ENCODE peak calls at places on chromosome 11, in ten cellular contexts. Q is HCT116, K is gastrocnemius medialis, N is kidney, P is AG04450, L is IMR-90, D is fibroblast of lung, X is right atrium auricular region, J is upper lobe of right lung, B is OCI-LY7. U is an unnamed sample. For H3K9me3, the result is how much of the 10 kb centered on the place peaks cover.

GRCh38 chr11:2718817-2719438 is 19.1 kb upstream of the KCNQ1OT1 start:
- DNase-seq in P (no peak), Q (no peak), N (peak), K (no peak), X (no peak), J (no peak), B (no peak), D (no peak), L (no peak), U (no peak)

GRCh38 chr11:107608809-107609208 is 17.9 kb downstream of the ELMOD1 start:
- DNase-seq in D (no peak), L (no peak), P (no peak), B (no peak), N (no peak), J (no peak), X (no peak), Q (no peak), K (no peak), U (no peak)

GRCh38 chr11:66768088-66768521 is 39.1 kb upstream of the SPTBN2 start:
- DNase-seq in K (no peak), D (peak), L (peak), N (no peak), J (no peak), X (no peak), P (no peak), B (no peak), Q (no peak), U (no peak)

GRCh38 chr11:80034801-80035200 is 594.0 kb upstream of the TENM4 start:
- DNase-seq in L (no peak), J (no peak), K (no peak), X (no peak), B (no peak), Q (no peak), D (no peak), P (no peak), N (no peak), U (no peak)

GRCh38 chr11:15412054-15412453 is 297.3 kb downstream of the INSC start:
- DNase-seq in K (no peak), J (no peak), P (no peak), D (no peak), Q (no peak), B (peak), N (no peak), X (no peak), L (no peak), U (no peak)

GRCh38 chr11:64854157-64854533 is 9.7 kb upstream of the CDC42BPG start:
- DNase-seq in N (no peak), P (no peak), L (no peak), D (no peak), X (no peak), B (no peak), Q (no peak), K (no peak), J (no peak), U (no peak)

GRCh38 chr11:83319346-83319745 is 33.2 kb upstream of the CCDC90B start:
- DNase-seq in D (no peak), Q (no peak), X (no peak), K (no peak), P (no peak), N (no peak), J (no peak), B (no peak), L (no peak), U (no peak)

GRCh38 chr11:10303558-10304363 is 1.1 kb upstream of the ADM start:
- DNase-seq in N (peak), P (no peak), D (peak), L (peak), X (no peak), Q (no peak), J (no peak), K (peak), B (no peak), U (no peak)

GRCh38 chr11:45654741-45655283 is 10.6 kb downstream of the CHST1 start:
- DNase-seq in J (no peak), D (no peak), P (no peak), Q (no peak), K (no peak), B (no peak), N (no peak), X (no peak), L (no peak), U (no peak)

GRCh38 chr11:83156996-83157754 is at the start of gene PCF11:
- DNase-seq in P (no peak), Q (no peak), J (peak), K (no peak), L (no peak), N (no peak), X (no peak), D (no peak), B (no peak), U (no peak)

GRCh38 chr11:67117667-67118058 is 1.4 kb upstream of the KDM2A start:
- DNase-seq in K (no peak), J (peak), Q (no peak), P (no peak), B (no peak), D (no peak), X (no peak), L (no peak), N (peak), U (peak)

GRCh38 chr11:124762077-124762623 is at the start of gene ESAM:
- DNase-seq in J (peak), L (no peak), K (no peak), N (peak), D (no peak), B (peak), P (no peak), Q (no peak), X (no peak), U (no peak)

GRCh38 chr11:134660416-134660815 is 248.4 kb upstream of the B3GAT1 start:
- DNase-seq in B (no peak), N (no peak), X (peak), K (no peak), Q (no peak), L (no peak), P (no peak), D (no peak), J (no peak), U (no peak)

GRCh38 chr11:104897891-104898684 is at the start of gene CASP12:
- DNase-seq in L (peak), X (no peak), P (no peak), D (peak), J (no peak), N (no peak), Q (no peak), B (no peak), K (no peak), U (no peak)

GRCh38 chr11:119726585-119727522 is 2.1 kb downstream of the NECTIN1 start:
- DNase-seq in J (no peak), Q (no peak), N (no peak), B (no peak), L (no peak), X (no peak), K (no peak), P (no peak), D (no peak), U (peak)

DNA sequence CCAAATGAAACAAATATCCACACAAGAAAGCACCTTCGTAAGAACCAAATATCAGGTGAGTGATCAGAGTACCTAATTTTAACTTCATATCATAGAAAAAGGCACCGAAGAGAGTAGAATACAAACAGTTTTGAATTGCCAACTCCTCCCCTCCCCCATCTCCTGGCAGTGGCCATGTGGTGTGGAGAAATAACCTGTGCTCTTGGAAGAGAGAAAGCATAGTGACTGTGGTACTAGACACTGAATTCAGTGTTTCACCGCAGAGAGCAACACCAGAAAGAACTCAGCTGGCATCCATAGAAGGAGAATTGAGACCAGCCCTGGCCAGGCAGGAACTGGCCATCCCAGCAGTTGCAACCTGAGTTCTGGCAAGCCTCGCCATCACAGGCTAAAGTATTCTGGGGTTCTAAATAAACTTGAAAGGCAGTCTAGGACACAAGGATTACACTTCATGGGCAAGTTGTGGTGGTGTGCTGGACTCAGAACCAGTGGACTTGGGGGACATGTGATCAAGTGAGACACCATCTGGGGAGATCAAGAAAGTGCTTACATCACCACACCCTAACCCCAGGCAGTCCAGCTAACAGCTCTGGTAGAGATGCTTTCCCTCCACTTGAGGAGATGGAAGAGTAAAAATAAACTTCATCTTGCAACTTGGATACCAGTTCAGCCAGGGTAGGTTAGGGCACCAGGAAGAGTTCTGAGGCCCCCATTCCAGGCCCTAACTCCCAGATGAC is 1003.2 kb downstream of the NTM start:
- DNase-seq in Q (no peak), X (no peak), N (no peak), J (no peak), P (no peak), D (no peak), L (no peak), B (no peak), K (no peak), U (no peak)
- H3K9me3 ChIP-seq in Q (under half), X (under half), N (under half), J (under half), P (under half), D (under half), L (under half), B (under half), K (under half), U (under half)

GRCh38 chr11:26551186-26551801 is 20.8 kb downstream of the MUC15 start:
- DNase-seq in P (no peak), N (no peak), B (no peak), K (no peak), D (peak), X (no peak), Q (no peak), J (no peak), L (peak), U (no peak)
- TF ChIP-seq CTCF in P (peak), N (no peak), B (peak), K (no peak), D (peak), X (peak), Q (peak), J (peak), L (peak), U (no peak)

GRCh38 chr11:17368551-17368950 is 17.0 kb downstream of the NCR3LG1 start:
- DNase-seq in N (no peak), L (no peak), P (no peak), X (no peak), Q (no peak), J (no peak), B (no peak), D (no peak), K (no peak), U (no peak)

GRCh38 chr11:17369094-17369493 is 17.5 kb downstream of the NCR3LG1 start:
- DNase-seq in K (no peak), L (no peak), J (no peak), P (no peak), Q (no peak), B (no peak), N (no peak), X (no peak), D (no peak), U (no peak)

GRCh38 chr11:17375547-17375946 is 12.9 kb downstream of the KCNJ11 start:
- DNase-seq in D (no peak), B (no peak), K (no peak), Q (no peak), X (no peak), J (no peak), L (no peak), P (no peak), N (no peak), U (no peak)

GRCh38 chr11:17369685-17370243 is 18.2 kb downstream of the NCR3LG1 start:
- DNase-seq in Q (no peak), X (no peak), L (no peak), P (no peak), J (no peak), K (no peak), D (no peak), B (no peak), N (no peak), U (no peak)

DNA sequence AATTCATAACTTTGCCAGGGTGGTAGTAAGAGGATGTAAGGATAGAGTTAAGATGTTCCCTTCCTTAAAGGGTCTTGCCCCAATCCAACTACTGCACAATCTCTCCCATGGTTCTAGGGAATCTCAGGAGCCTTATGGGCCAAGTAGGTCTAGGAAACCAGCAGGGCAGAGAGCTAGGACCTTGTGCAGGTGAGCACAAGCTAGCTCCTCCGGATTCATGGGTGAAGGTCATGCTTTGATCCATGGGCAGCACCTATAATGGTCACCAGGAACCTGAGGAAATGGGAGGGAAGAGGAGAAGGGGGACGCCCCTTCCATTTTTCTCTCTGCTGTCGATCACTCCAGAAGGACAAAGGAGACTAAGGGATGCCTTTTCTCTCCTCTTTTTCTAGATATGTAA is 16.8 kb downstream of the KCNJ11 start:
- DNase-seq in K (no peak), B (peak), X (no peak), Q (peak), D (peak), L (peak), P (no peak), N (no peak), J (no peak), U (no peak)
- H3K9me3 ChIP-seq in K (under half), B (under half), X (half or more), Q (under half), D (under half), L (under half), P (under half), N (under half), J (under half), U (under half)

GRCh38 chr11:123164732-123165450 is 30.2 kb downstream of the CLMP start:
- DNase-seq in D (peak), J (no peak), Q (no peak), L (peak), P (no peak), B (no peak), N (no peak), X (no peak), K (no peak), U (no peak)

GRCh38 chr11:123161386-123161785 is 33.7 kb downstream of the CLMP start:
- DNase-seq in N (no peak), Q (no peak), J (no peak), P (no peak), B (no peak), D (no peak), K (no peak), X (no peak), L (no peak), U (no peak)

GRCh38 chr11:123166095-123166559 is 28.9 kb downstream of the CLMP start:
- DNase-seq in P (peak), K (no peak), J (peak), X (no peak), N (peak), D (peak), Q (no peak), L (peak), B (peak), U (no peak)

GRCh38 chr11:123159146-123159857 is 35.7 kb downstream of the CLMP start:
- DNase-seq in B (no peak), N (no peak), P (no peak), Q (no peak), D (no peak), L (peak), J (peak), X (no peak), K (no peak), U (no peak)

GRCh38 chr11:123163621-123164020 is 31.4 kb downstream of the CLMP start:
- DNase-seq in Q (no peak), L (no peak), P (no peak), J (no peak), X (no peak), K (no peak), D (no peak), B (no peak), N (no peak), U (no peak)
- TF ChIP-seq CTCF in Q (peak), L (no peak), P (peak), J (no peak), X (no peak), K (no peak), D (no peak), B (peak), N (no peak), U (no peak)

GRCh38 chr11:126485986-126486635 is 130.6 kb downstream of the ST3GAL4 start:
- DNase-seq in L (no peak), D (no peak), Q (no peak), K (no peak), J (peak), X (no peak), N (no peak), P (no peak), B (no peak), U (no peak)
- H3K9me3 ChIP-seq in L (under half), D (under half), Q (under half), K (under half), J (under half), X (under half), N (under half), P (under half), B (under half), U (under half)

DNA sequence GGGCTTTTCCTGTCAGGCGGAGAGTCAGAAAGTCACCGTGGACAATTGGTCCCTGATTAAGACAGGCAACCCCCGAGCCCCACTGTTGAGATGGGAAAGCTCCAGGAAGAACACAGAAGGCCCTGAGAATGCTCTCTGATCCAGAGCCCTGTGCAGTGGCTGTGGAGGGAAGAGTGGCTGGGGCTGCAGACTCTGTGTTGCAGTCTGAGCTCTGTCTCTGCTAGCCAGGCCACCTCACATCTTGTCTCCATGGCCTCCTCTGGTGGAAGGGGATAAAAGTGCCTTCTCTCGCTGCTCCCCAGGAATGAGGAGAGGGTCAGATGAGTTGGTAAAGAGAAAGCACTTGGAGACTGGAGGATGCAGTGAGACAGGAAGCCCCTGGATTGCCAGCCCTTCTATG is 141.2 kb downstream of the CEP164 start:
- DNase-seq in X (no peak), B (no peak), K (no peak), Q (no peak), J (no peak), D (no peak), L (no peak), N (no peak), P (no peak), U (no peak)
- TF ChIP-seq CTCF in X (no peak), B (no peak), K (no peak), Q (no peak), J (no peak), D (no peak), L (no peak), N (no peak), P (no peak), U (no peak)

DNA sequence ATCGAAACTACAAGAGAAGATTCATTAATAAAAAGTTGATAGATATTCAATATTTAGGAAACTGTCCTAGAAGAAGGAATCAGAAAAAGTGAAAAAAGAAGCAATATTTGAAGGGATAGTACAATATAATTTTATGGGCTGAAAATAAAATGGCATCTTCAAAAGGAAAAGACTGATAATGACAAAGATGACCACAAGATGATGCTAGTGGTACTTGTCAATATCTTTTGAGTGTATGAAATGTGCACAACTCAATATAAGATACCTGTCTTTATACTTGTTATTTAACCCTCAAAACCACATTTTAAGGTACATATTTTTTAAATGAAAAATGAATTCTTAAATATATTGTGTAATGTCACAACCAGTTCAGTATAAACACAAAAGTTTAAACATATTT is 1059.6 kb upstream of the RAG2 start:
- DNase-seq in P (no peak), J (no peak), N (no peak), X (no peak), B (no peak), L (peak), D (peak), Q (no peak), K (no peak), U (no peak)
- H3K9me3 ChIP-seq in P (under half), J (under half), N (under half), X (under half), B (under half), L (under half), D (under half), Q (under half), K (under half), U (under half)